ENCODE peak calls at places on chromosomes 12 and 14, in four cellular contexts. F is lung microvascular endothelial cell, A is endothelial cell, W is colonic mucosa. U is an unnamed sample.

GRCh38 chr12:15472036-15472435 is 149.7 kb downstream of the PTPRO start:
- DNase-seq in A (no peak), W (no peak), F (no peak), U (no peak)

GRCh38 chr12:71303199-71303598 is 136.4 kb upstream of the LGR5 start:
- DNase-seq in F (no peak), A (no peak), W (no peak), U (no peak)

GRCh38 chr12:49200882-49201594 is 12.2 kb upstream of the TUBA1A start:
- DNase-seq in A (no peak), F (peak; percentile 92), W (no peak), U (no peak)

GRCh38 chr12:111180830-111181726 is 187.8 kb downstream of the PHETA1 start:
- DNase-seq in W (peak; percentile 35), F (peak; percentile 67), A (no peak), U (peak; percentile 76)

GRCh38 chr14:45253754-45254300 is 825 bp upstream of the MIS18BP1 start:
- DNase-seq in F (no peak), A (no peak), W (peak; percentile 25), U (no peak)

GRCh38 chr12:80509781-80510556 is 65.9 kb downstream of the PTPRQ start:
- DNase-seq in F (no peak), W (no peak), A (no peak), U (no peak)

GRCh38 chr14:64123241-64123956 is 170.8 kb downstream of the ESR2 start:
- DNase-seq in W (no peak), A (no peak), F (no peak), U (no peak)

GRCh38 chr12:106138646-106139421 is at the start of gene NUAK1:
- DNase-seq in W (peak; percentile 52), F (peak; percentile 94), A (peak; percentile 90), U (peak; percentile 62)

GRCh38 chr14:100775831-100776591 is 49.3 kb downstream of the DLK1 start:
- DNase-seq in W (no peak), F (no peak), A (no peak), U (no peak)

GRCh38 chr12:113932411-113933196 is 33.5 kb downstream of the RBM19 start:
- DNase-seq in F (no peak), A (no peak), W (no peak), U (no peak)

GRCh38 chr14:64760146-64760755 is 56.0 kb downstream of the PLEKHG3 start:
- DNase-seq in F (peak; percentile 61), A (peak; percentile 79), W (peak; percentile 82), U (no peak)

GRCh38 chr12:57765003-57765697 is 1.7 kb downstream of the CYP27B1 start:
- DNase-seq in W (peak; percentile 60), F (no peak), A (peak; percentile 44), U (no peak)

GRCh38 chr12:10136637-10137205 is 6.7 kb upstream of the CLEC7A start:
- DNase-seq in W (no peak), A (no peak), F (no peak), U (no peak)

GRCh38 chr12:46389130-46389616 is 16.6 kb upstream of the SLC38A2 start:
- DNase-seq in F (no peak), A (no peak), W (no peak), U (peak; percentile 61)

GRCh38 chr12:131471271-131471905 is 239.5 kb upstream of the SFSWAP start:
- DNase-seq in A (no peak), W (no peak), F (no peak), U (no peak)

GRCh38 chr14:64841121-64841611 is 38.5 kb downstream of the SPTB start:
- DNase-seq in W (no peak), F (peak; percentile 25), A (peak; percentile 18), U (no peak)

GRCh38 chr14:70947739-70948138 is 40.5 kb downstream of the PCNX1 start:
- DNase-seq in A (no peak), F (no peak), W (no peak), U (no peak)

GRCh38 chr14:43418314-43418713 is 1088.8 kb downstream of the FSCB start:
- DNase-seq in F (no peak), W (no peak), A (no peak), U (no peak)

GRCh38 chr12:116164976-116165425 is 112.5 kb downstream of the MED13L start:
- DNase-seq in A (no peak), F (no peak), W (no peak), U (no peak)

GRCh38 chr12:122060069-122060468 is 18.5 kb upstream of the MLXIP start:
- DNase-seq in A (no peak), F (peak; percentile 62), W (peak; percentile 29), U (no peak)

GRCh38 chr14:68979722-68980552 is 835 bp upstream of the ACTN1 start:
- DNase-seq in W (peak; percentile 60), F (no peak), A (peak; percentile 38), U (peak; percentile 56)

GRCh38 chr12:126976574-126976973 is 1290.4 kb upstream of the TMEM132C start:
- DNase-seq in F (no peak), W (no peak), A (no peak), U (no peak)

GRCh38 chr12:74903522-74903921 is 306.1 kb downstream of the KCNC2 start:
- DNase-seq in W (no peak), F (no peak), A (no peak), U (no peak)

GRCh38 chr14:104075530-104076151 is 9.9 kb upstream of the ASPG start:
- DNase-seq in A (peak; percentile 34), F (peak; percentile 31), W (no peak), U (no peak)

GRCh38 chr14:103402700-103403099 is 17.5 kb downstream of the MARK3 start:
- DNase-seq in F (no peak), W (no peak), A (no peak), U (no peak)

GRCh38 chr12:93819048-93819491 is 141.9 kb downstream of the CRADD start:
- DNase-seq in F (no peak), W (peak; percentile 34), A (no peak), U (peak; percentile 57)

GRCh38 chr12:75488553-75488952 is 8.0 kb downstream of the GLIPR1 start:
- DNase-seq in A (no peak), W (peak; percentile 23), F (no peak), U (no peak)

GRCh38 chr12:60926256-60926655 is 1330.4 kb downstream of the SLC16A7 start:
- DNase-seq in A (no peak), F (no peak), W (no peak), U (no peak)

U was measured in ureter.